ENCODE peak calls at places on chromosomes 6 and 20, in five cellular contexts. T is H9, G is trophoblast cell, I is IMR-90, F is mesenchymal stem cell. V is an unnamed sample.
A peak's percentile ranks its signal among the peaks of the same experiment; 100 is the strongest.

GRCh38 chr6:167045828-167046580 is 46.8 kb downstream of the CEP43 start:
- DNase-seq in T (no peak), G (peak; percentile 54), I (no peak), F (no peak), V (no peak)

GRCh38 chr6:6891074-6891754 is 216.5 kb upstream of the RREB1 start:
- DNase-seq in T (peak; percentile 61), G (peak; percentile 35), I (no peak), F (no peak), V (no peak)

GRCh38 chr6:110897433-110897832 is 22.8 kb downstream of the AMD1 start:
- DNase-seq in T (no peak), G (no peak), I (peak; percentile 47), F (no peak), V (no peak)

GRCh38 chr6:151445482-151445881 is 6.4 kb downstream of the RMND1 start:
- DNase-seq in T (no peak), G (peak; percentile 96), I (peak; percentile 95), F (peak; percentile 50), V (no peak)

GRCh38 chr6:42197574-42198362 is 3.0 kb upstream of the GUCA1B start:
- DNase-seq in T (no peak), G (no peak), I (peak; percentile 90), F (peak; percentile 94), V (no peak)

GRCh38 chr6:45736134-45736533 is 279.5 kb downstream of the CLIC5 start:
- DNase-seq in T (no peak), G (no peak), I (no peak), F (no peak), V (no peak)

GRCh38 chr20:62686869-62687830 is 21.5 kb upstream of the NTSR1 start:
- DNase-seq in T (no peak), G (peak; percentile 31), I (no peak), F (no peak), V (no peak)

GRCh38 chr6:4610256-4610655 is 165.9 kb upstream of the CDYL start:
- DNase-seq in T (no peak), G (no peak), I (peak; percentile 77), F (peak; percentile 49), V (no peak)

GRCh38 chr6:15996030-15996429 is 132.9 kb upstream of the MYLIP start:
- DNase-seq in T (no peak), G (no peak), I (no peak), F (peak; percentile 65), V (no peak)

GRCh38 chr20:63103402-63104311 is 96.9 kb upstream of the BHLHE23 start:
- DNase-seq in T (no peak), G (no peak), I (peak; percentile 3), F (peak; percentile 27), V (no peak)

GRCh38 chr20:21053002-21053762 is 53.0 kb downstream of the LINC00237 start:
- DNase-seq in T (no peak), G (no peak), I (no peak), F (no peak), V (no peak)

GRCh38 chr6:53710788-53711187 is 45.2 kb upstream of the KLHL31 start:
- DNase-seq in T (no peak), G (no peak), I (no peak), F (no peak), V (no peak)

GRCh38 chr6:112362827-112363565 is 15.9 kb downstream of the RFPL4B start:
- DNase-seq in T (no peak), G (peak; percentile 39), I (peak; percentile 31), F (peak; percentile 2), V (no peak)

GRCh38 chr20:18805881-18806280 is 7.7 kb upstream of the SCP2D1 start:
- DNase-seq in T (no peak), G (peak; percentile 2), I (peak; percentile 41), F (peak; percentile 29), V (no peak)

DNA sequence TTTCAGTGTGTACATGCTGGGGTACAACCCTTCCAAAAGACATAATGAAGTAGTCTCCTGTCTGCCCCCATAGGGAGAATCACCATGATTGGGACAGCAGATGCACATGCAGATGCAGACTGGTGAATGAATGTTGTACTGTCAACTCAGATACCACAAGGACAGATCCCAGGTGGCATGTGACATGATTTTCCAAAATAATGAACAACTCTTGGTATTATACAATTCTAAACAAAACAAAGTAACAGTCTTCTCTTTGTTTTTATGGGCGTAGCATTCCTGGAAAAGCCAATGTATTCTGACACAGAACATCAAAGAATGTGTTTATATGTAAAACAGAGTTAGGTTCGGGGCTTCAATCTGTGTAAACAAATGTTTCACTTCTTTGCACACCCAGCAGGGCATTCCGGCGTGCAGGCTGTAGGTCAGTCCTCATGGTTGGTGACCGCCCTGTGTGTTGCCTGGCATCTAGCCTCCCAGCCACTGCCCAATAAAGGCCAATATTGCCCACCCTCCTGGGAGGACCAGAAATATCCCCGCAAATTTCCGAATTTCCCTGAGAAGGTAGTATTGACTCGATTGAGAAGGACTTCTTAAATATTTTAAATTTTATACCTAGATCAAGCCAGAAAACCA is 127.7 kb downstream of the KLHL32 start:
- DNase-seq in T (no peak), G (no peak), I (no peak), F (no peak), V (no peak)
- H3K27ac ChIP-seq in T (no peak overlapping the region), G (no peak overlapping the region), I (no peak overlapping the region), F (no peak overlapping the region), V (no peak overlapping the region)

GRCh38 chr6:9346923-9347322 is 911.6 kb upstream of the SLC35B3 start:
- DNase-seq in T (peak; percentile 39), G (no peak), I (no peak), F (no peak), V (no peak)
- H3K14ac ChIP-seq in T (no peak overlapping the region), G (no peak overlapping the region), I (no peak overlapping the region), F (no peak overlapping the region), V (peak overlapping the region; percentile 14)

GRCh38 chr20:32797160-32797468 is 22.6 kb upstream of the MAPRE1 start:
- DNase-seq in T (no peak), G (peak; percentile 88), I (peak; percentile 41), F (peak; percentile 52), V (no peak)
- H3K27ac ChIP-seq in T (no peak overlapping the region), G (no peak overlapping the region), I (no peak overlapping the region), F (no peak overlapping the region), V (no peak overlapping the region)

DNA sequence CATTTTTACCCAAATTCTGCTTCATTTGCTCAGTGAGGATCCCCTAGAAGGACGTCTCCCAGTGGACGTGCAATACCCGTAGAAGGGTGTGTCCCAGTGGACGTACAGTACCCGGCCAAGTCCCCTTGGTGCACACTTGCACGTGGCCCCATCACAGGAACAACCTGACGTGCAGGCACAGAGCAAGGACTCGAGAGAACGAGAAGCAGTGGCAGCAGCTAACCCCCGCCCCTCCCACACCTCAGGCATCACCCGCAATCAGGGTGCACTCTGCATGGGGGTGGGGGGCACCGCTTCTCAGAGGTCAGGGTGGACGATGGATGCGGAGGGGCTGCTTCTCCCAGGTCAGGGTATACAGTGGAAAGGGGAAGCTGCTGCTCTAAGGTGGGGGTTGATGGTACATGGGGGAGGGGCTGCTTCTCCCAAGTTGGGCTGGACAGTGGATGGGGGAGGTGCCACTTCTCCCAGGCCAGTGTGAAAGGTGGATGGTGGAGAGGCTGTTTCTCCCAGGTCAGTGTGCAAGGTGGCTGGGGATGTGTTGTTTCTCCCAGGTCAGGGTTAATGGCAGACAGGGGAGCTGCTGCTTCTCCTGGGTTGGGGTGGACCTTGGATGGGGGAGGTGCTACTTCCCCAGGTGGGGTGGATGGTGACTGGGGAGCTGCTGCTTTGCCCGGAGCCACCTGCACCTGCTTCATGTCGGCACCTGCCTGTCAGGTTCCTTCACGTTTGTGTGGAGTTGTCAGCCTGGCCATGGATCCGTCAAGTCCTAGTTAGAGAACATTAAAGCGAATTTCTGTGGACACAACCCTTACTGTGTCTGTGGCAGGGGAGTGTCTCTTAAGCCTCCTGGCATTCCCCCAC is 1.0 kb upstream of the THBS2 start:
- DNase-seq in T (no peak), G (no peak), I (no peak), F (no peak), V (no peak)
- H3K14ac ChIP-seq in T (no peak overlapping the region), G (no peak overlapping the region), I (no peak overlapping the region), F (no peak overlapping the region), V (peak overlapping the region; percentile 25)

DNA sequence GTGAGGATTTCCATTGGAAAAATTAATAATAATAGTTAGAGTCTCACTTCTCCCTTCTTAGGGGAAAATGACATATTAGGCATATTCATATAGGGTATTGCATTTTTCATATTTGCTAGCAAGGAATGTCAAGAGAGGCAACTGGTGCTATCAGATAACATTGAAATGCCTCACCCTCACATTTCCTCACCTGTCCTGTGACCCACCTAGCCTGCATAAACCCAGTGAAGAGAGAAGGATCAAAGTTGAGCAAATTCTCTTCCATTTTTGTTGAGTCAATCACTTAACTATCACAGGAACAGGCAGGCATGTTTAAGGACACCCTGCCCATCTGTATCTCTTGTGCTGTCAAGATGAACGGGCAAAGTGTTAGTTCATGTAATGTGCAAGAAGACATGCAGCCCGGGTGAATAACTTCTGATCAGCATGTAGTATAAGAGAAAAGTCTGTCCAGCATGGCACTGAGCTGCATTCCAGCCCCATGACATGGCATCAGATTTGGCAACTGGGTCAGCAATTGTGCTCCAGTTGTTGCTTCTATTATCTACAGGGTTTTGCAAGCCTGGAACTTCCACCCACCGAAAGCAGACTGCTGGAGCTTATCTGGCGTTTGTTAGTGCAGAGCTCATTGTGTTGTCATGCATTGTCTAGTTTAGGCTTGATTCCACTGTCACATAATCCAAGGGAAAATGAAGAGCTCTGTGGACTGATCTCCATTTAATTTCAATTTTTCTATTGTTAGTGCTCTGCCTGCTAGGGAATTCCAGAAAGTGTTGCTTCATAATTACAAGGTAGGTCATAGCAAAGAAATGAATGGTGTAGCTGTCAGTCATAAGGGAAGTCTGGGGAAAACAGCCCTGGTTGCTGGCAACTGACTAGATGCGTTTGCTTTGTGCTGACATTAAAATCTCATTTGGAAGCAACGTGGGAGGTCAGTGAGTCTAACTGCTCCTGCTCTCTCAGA is 138.4 kb upstream of the TNFAIP3 start:
- DNase-seq in T (no peak), G (peak; percentile 98), I (peak; percentile 88), F (peak; percentile 96), V (no peak)
- H3K27ac ChIP-seq in T (no peak overlapping the region), G (peak overlapping the region; percentile 45), I (peak overlapping the region; percentile 46), F (peak overlapping the region; percentile 3), V (no peak overlapping the region)

DNA sequence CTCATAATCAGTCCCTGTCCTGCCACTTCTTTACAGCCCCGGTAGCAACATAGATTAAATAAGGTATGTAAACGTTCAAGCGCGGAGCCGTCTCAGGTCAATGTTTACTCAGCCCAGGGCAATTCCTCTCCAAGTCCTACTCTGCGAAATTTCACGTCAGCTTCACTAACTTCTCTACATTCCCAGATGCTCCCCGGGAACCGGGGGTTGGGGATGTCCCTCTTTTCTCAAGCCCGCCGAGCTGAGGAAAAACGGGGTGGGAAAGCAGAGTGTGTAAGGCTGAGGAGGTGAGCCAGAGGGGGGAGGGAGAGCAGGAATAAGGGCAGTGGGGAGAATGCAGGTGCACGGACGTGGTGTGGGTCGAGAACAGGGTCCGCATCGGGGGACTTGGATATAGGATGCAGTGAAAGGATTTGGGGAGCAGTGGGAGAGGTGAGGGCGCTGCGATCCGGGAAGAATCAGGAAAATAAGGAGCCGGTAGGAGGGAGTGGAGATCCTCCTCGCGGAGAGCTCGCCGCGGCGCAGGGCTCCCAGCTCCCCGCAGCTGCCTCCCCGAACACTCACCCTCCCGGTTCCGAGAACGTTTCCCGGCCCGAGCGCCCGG is 469 bp upstream of the TP53INP2 start:
- DNase-seq in T (no peak), G (peak; percentile 75), I (peak; percentile 37), F (peak; percentile 86), V (no peak)
- H3K14ac ChIP-seq in T (peak overlapping the region; percentile 86), G (peak overlapping the region; percentile 88), I (peak overlapping the region; percentile 85), F (no peak overlapping the region), V (no peak overlapping the region)

DNA sequence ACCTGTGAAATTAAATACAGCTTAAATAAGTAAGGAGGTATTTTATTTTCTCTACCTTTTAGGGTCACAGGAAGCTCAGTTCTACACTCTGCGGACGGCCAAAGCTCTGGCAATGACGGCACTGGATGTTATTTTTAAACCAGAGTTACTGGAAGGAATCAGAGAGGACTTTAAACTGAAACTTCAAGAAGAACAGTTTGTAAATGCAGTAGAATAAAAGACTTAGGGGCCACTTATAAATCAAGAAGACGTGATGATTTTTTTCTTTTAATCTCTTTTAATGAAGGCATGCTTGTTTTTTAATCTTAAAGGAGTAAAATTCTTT is 16.2 kb downstream of the PM20D2 start:
- DNase-seq in T (no peak), G (no peak), I (no peak), F (no peak), V (no peak)
- H3K27ac ChIP-seq in T (no peak overlapping the region), G (no peak overlapping the region), I (no peak overlapping the region), F (no peak overlapping the region), V (no peak overlapping the region)

GRCh38 chr6:139426795-139427194 is 52.3 kb upstream of the CITED2 start:
- DNase-seq in T (no peak), G (no peak), I (no peak), F (no peak), V (no peak)
- H3K14ac ChIP-seq in T (no peak overlapping the region), G (no peak overlapping the region), I (no peak overlapping the region), F (no peak overlapping the region), V (no peak overlapping the region)

V was measured in neuronal stem cell.